ENCODE peak calls at places on chromosomes 16 and 17, in ten cellular contexts. A is cardiac fibroblast; V is A549; G is GM06990; T is endothelial cell; K is IMR-90; B is Calu3; L is activated CD8-positive, alpha-beta T cell treated with anti-CD3 and anti-CD28 coated beads for 36 hours; J is OCI-LY7; P is HCT116. R is an unnamed sample.

GRCh38 chr17:79779088-79779529 is 1.2 kb downstream of the CBX2 start:
- DNase-seq in A (no peak), V (no peak), G (no peak), T (no peak), K (no peak), B (no peak), L (no peak), J (no peak), P (no peak), R (no peak)

GRCh38 chr17:40707720-40708119 is 4.2 kb upstream of the KRT24 start:
- DNase-seq in A (peak; percentile 7), V (no peak), G (no peak), T (peak; percentile 8), K (no peak), B (peak; percentile 92), L (no peak), J (no peak), P (no peak), R (peak; percentile 50)

GRCh38 chr17:45371414-45372324 is 54.8 kb upstream of the MAP3K14 start:
- DNase-seq in A (peak; percentile 98), V (peak; percentile 98), G (no peak), T (peak; percentile 90), K (peak; percentile 96), B (peak; percentile 100), L (peak; percentile 70), J (no peak), P (peak; percentile 92), R (peak; percentile 92)

GRCh38 chr17:10243905-10244844 is 45.8 kb upstream of the GAS7 start:
- DNase-seq in A (peak; percentile 73), V (no peak), G (no peak), T (no peak), K (peak; percentile 35), B (no peak), L (no peak), J (no peak), P (no peak), R (peak; percentile 89)

GRCh38 chr17:83082435-83082834 is 3.0 kb downstream of the METRNL start:
- DNase-seq in A (no peak), V (no peak), G (no peak), T (no peak), K (no peak), B (no peak), L (no peak), J (peak; percentile 37), P (no peak), R (no peak)

GRCh38 chr17:29614345-29615047 is 8.2 kb downstream of the CORO6 start:
- DNase-seq in A (no peak), V (no peak), G (no peak), T (no peak), K (no peak), B (no peak), L (no peak), J (no peak), P (no peak), R (no peak)

GRCh38 chr17:10635290-10635689 is 21.8 kb downstream of the MYH3 start:
- DNase-seq in A (no peak), V (no peak), G (no peak), T (no peak), K (no peak), B (no peak), L (no peak), J (no peak), P (no peak), R (no peak)

GRCh38 chr17:28173071-28173561 is 130.6 kb downstream of the NLK start:
- DNase-seq in A (peak; percentile 10), V (no peak), G (no peak), T (no peak), K (no peak), B (no peak), L (no peak), J (no peak), P (no peak), R (no peak)

GRCh38 chr17:4858068-4858879 is 25.1 kb downstream of the MINK1 start:
- DNase-seq in A (peak; percentile 70), V (no peak), G (no peak), T (peak; percentile 49), K (no peak), B (no peak), L (no peak), J (no peak), P (no peak), R (no peak)

GRCh38 chr16:57041182-57042156 is 50.9 kb upstream of the CPNE2 start:
- DNase-seq in A (no peak), V (no peak), G (peak; percentile 75), T (no peak), K (no peak), B (no peak), L (peak; percentile 96), J (peak; percentile 83), P (no peak), R (no peak)

GRCh38 chr16:54028013-54028412 is 258.6 kb downstream of the IRX3 start:
- DNase-seq in A (no peak), V (no peak), G (no peak), T (no peak), K (no peak), B (no peak), L (no peak), J (no peak), P (no peak), R (no peak)
- TF ChIP-seq CTCF in A (no peak), V (no peak), G (no peak), T (no peak), K (no peak), B (no peak), L (no peak), J (no peak), P (no peak), R (no peak)

DNA sequence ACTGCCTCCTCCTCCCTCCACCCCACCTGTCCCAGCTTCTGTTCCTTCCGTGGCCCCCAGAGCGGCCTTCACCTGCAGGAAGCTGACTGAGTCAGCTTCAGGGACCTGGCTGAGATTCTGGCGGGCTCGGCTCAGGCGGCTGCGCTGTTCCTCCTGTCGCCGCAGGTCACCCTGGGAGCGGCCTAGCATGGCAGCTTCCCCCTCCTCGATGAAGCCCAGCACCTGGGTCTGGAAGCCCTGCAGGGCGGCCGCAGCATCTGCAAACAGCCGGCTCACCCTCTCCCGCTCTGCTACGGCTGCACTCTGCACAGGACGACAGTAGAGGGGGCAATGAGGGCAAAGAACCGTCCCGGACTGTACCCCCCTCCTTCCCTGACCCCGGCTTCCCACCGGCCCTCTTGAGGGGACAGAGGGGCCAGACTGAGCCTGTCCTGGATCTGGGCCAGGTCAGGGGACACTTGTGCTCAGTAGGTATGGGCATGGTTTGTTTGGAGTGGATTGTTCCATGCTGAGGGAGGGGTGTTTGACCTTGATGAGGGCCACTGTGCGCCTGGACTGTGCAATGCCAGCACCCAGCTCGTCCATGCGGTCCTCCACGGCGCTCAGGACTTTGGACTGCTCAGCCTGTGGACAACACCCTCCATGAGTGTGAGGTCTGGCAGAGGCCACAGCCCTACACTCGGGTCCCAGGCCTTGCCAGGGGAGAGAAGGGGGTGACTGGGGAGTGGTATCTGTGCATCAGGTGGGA is 2.0 kb downstream of the TRIM47 start:
- DNase-seq in A (peak; percentile 24), V (peak; percentile 74), G (peak; percentile 78), T (peak; percentile 37), K (no peak), B (peak; percentile 91), L (peak; percentile 88), J (peak; percentile 96), P (peak; percentile 84), R (no peak)
- TF ChIP-seq CTCF in A (no peak), V (peak; percentile 24), G (peak; percentile 51), T (no peak), K (peak; percentile 3), B (no peak), L (peak; percentile 39), J (peak; percentile 77), P (peak; percentile 34), R (no peak)

DNA sequence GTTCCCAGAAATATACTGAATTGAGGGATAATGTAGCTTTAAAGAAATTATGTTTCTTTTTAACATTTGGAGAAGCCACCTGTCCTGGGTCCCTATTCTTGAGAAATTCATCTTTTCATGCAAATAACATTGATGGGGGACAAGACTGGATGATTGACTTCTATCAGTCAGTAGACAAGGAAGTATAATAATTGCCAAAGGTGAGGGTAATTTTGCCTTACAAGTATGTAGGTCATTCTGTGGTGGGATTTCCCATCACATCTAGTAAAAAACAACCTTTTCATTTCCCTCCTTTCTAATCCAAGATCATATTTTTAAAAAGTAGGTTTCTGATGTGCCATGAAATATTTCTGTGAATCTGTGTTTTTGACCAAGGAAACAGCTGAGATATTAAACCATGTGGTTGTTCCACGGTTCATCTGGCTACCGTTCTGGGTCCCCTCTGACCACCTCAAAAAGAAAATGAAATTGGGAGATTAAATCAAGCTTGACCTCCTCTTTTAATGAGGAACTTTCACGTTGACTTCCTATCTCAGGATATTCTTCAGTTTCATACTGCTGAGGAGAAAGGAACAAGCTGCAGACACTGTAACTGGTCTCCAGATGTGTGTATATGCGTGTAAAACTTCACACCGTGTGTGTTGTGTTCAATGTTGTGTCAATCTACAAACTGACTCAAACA is 138.6 kb downstream of the MAP2K6 start:
- DNase-seq in A (no peak), V (no peak), G (no peak), T (no peak), K (no peak), B (no peak), L (no peak), J (no peak), P (no peak), R (no peak)
- TF ChIP-seq CTCF in A (no peak), V (no peak), G (no peak), T (no peak), K (no peak), B (no peak), L (no peak), J (no peak), P (no peak), R (no peak)

DNA sequence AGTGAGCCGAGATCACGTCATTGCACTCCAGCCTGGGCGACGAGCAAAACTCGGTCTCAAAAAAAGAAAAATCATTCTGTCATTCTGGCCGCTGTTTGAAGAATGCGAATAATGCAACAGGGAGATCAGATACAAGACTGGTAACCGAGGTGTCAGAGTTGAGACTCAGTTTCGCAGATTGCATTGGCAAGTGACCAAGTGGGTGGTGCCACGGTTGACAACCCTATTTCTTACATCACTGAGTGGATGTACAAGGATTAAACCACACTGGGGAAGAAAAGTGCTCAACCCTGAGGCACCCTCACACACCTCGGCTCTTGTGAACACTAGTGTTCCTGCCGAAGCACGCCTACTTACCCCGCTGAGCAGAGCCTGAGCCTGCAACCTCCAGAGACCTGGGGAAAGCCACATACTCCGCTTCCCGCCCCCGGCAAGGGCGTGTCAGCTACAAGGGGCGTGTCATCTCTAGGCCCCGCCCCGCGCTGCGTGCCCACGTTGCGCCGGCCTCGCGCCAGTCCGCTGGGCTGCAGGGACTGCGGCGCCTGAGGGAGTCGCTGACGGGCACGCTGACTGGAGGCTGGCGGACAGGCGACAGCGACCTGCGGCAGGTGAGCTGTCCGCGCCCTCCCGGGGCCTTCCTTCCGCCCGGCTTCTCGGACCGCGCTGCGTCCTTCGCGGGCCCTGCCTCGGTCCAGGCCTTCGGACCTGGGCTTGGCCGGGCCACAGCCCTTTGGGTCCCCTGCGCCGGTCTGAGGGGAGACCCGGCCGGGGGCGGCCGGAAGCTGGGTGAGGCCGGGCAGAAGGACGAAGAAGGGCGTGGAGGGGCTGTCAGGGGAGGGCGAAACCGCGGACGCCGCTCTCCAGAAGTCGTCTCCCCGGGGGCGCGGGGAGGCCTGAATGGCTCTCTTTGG is at the start of gene HMOX2:
- DNase-seq in A (peak; percentile 93), V (peak; percentile 92), G (peak; percentile 98), T (peak; percentile 95), K (peak; percentile 86), B (peak; percentile 99), L (peak; percentile 95), J (peak; percentile 96), P (peak; percentile 90), R (peak; percentile 88)
- TF ChIP-seq CTCF in A (no peak), V (peak; percentile 24), G (peak; percentile 29), T (no peak), K (peak; percentile 48), B (peak; percentile 34), L (peak; percentile 35), J (peak; percentile 62), P (peak; percentile 51), R (no peak)

R was measured in fibroblast of mammary gland.